ENCODE peak calls at places on chromosomes 11 and 22, in four cellular contexts. G, O, U and M are unnamed samples.

GRCh38 chr11:43943931-43944751 is 1.7 kb downstream of the C11orf96 start:
- DNase-seq in G (no peak), O (no peak), U (peak; percentile 63), M (no peak)

GRCh38 chr11:63937713-63938480 is 905 bp upstream of the NAA40 start:
- DNase-seq in G (no peak), O (peak; percentile 61), U (no peak), M (no peak)

GRCh38 chr11:62554377-62554776 is 7.8 kb upstream of the AHNAK start:
- DNase-seq in G (no peak), O (no peak), U (no peak), M (no peak)

GRCh38 chr22:19046287-19046686 is 75.9 kb downstream of the DGCR2 start:
- DNase-seq in G (no peak), O (no peak), U (no peak), M (no peak)

GRCh38 chr22:28893810-28894209 is 10.4 kb downstream of the ZNRF3 start:
- DNase-seq in G (no peak), O (no peak), U (no peak), M (no peak)

GRCh38 chr22:27602390-27602789 is 199.2 kb downstream of the MN1 start:
- DNase-seq in G (no peak), O (no peak), U (no peak), M (no peak)

GRCh38 chr11:121300313-121300971 is 7.9 kb downstream of the SC5D start:
- DNase-seq in G (no peak), O (no peak), U (no peak), M (no peak)

GRCh38 chr11:115503083-115503885 is 931 bp downstream of the CADM1 start:
- DNase-seq in G (peak; percentile 9), O (peak; percentile 50), U (peak; percentile 73), M (peak; percentile 14)

GRCh38 chr11:110184974-110185597 is 91.9 kb downstream of the ZC3H12C start:
- DNase-seq in G (no peak), O (no peak), U (peak; percentile 94), M (peak; percentile 94)

GRCh38 chr22:38826801-38827200 is 17.0 kb downstream of the NPTXR start:
- DNase-seq in G (no peak), O (no peak), U (no peak), M (no peak)

GRCh38 chr22:49536571-49537131 is 291.0 kb downstream of the BRD1 start:
- DNase-seq in G (no peak), O (no peak), U (no peak), M (no peak)
- TF ChIP-seq CTCF in G (no peak), O (no peak), U (no peak), M (no peak)

DNA sequence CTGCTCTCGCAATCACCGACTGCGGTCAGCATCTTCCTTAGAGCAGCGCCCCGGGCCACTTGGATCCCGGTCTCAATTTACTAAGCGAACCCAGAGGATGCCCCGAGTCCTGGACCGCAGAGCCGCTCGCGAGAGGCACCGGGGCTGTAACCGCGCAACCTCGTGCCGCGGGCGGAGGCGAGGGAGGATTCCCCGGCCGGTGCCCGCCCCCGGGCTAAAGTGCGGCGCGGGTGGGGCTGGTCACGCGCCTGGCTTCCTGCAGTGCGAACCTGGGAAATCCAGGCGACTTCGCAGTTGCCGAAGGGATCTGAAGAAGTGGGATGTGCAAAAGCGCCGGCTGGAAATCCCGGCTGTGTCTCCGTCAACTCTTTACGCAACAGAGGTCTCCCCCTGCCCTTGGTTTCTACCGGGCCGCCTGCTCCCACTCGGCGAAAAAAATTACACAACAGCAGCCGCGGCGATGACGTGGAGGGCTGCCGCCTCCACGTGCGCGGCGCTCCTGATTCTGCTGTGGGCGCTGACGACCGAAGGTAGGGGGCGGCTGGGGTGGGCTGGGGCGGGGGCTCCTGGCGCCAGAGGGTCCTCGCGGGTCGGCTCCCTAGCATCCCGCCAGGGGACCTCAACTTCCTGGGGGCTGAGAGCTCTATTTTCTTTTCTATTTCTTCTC is at the start of gene NCR3LG1:
- DNase-seq in G (peak; percentile 26), O (peak; percentile 23), U (peak; percentile 67), M (peak; percentile 71)
- H3K4me3 ChIP-seq in G (peak within 1 kb of the TSS; percentile 57), O (peak within 1 kb of the TSS; percentile 65), U (peak within 1 kb of the TSS; percentile 54), M (peak within 1 kb of the TSS; percentile 77)

GRCh38 chr22:41535244-41535643 is 9.0 kb downstream of the POLR3H start:
- DNase-seq in G (no peak), O (no peak), U (no peak), M (no peak)
- TF ChIP-seq CTCF in G (no peak), O (no peak), U (peak; percentile 52), M (peak; percentile 34)

DNA sequence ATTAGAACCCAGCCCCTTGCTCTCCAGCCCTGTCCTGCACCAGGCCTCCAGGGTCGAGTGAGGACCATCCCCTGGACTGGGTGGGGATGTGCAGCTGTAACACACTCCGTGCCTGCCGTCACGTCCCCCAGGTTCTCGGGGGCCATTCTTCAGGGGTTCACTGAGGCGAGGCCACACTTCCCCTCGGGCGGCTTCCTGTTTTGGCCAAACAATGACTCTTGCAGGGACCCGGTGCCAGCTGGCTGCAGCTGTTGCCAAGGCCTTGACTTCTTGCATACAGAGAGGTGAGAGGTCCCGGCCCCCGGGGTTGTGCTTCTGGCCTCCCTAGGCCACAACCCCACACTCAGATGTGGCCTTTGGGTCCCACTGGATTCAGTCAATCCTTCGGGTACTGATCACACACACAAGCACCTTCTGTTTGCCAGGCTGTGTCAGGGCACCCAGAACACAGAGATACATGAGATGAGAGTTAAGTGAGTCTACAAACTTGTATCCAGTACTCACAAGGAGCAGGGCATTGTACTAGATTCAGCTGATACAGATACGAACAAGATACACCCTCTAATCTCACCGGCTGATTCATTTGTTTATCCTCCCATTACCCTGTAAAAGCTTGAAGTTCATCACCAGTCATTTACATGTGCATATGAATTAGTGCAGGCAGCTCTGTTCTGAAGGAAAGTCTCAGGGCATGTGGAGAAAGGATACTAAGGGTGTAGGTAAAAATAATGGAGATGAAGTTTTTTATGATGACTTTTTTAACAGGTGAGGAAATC is 32.9 kb downstream of the LRRC32 start:
- DNase-seq in G (no peak), O (peak; percentile 88), U (no peak), M (no peak)
- H3K4me3 ChIP-seq in G (no peak overlapping the region), O (no peak overlapping the region), U (no peak overlapping the region), M (no peak overlapping the region)

GRCh38 chr11:46879056-46879585 is 33.0 kb upstream of the CKAP5 start:
- DNase-seq in G (no peak), O (no peak), U (no peak), M (no peak)

GRCh38 chr11:46874586-46874985 is 28.5 kb upstream of the CKAP5 start:
- DNase-seq in G (no peak), O (no peak), U (no peak), M (no peak)

GRCh38 chr11:46877580-46877979 is 31.5 kb upstream of the CKAP5 start:
- DNase-seq in G (no peak), O (no peak), U (no peak), M (no peak)

GRCh38 chr11:46876471-46876870 is 30.4 kb upstream of the CKAP5 start:
- DNase-seq in G (no peak), O (no peak), U (no peak), M (no peak)
- TF ChIP-seq CTCF in G (no peak), O (no peak), U (no peak), M (no peak)

DNA sequence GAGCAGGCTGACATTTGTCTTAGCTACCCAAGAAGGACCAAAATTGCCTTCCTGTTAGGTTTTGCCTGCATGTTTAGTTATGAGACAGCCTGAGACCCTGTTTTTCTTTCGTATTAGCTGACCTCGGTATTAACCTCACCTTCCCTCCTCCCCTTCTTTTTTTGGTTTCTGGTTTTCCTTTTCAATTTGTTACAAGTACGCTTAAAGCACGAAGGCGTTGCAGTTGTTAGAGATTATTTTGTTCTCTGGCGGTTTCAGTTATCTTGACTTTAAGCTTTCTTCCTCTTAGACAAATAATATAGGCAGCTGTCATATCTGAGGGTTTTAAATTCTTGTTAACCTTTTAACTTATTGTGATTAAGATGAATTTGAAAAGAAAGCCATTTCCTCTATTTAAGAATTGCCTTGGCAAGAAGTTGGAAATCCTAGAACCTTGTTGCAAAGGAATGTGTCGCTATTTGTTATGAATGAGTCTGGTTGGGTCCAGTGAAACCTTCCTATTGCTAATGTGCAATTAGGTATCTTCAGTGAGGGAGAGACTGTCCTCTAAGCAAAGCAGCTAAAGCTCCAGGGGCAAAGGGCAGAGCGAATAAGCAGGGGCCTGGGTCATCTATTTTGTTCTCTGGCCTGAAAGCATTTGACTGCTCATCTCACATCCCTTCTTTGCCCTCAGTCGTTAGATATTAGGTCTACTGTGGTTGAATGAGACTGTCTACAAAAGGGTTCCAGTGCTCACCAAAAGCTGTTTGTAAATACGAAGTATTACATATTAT is 45.8 kb downstream of the PACS1 start:
- DNase-seq in G (no peak), O (peak; percentile 93), U (peak; percentile 35), M (no peak)
- H3K4me3 ChIP-seq in G (peak overlapping the region; percentile 34), O (peak overlapping the region; percentile 34), U (no peak overlapping the region), M (no peak overlapping the region)

GRCh38 chr11:58784995-58785394 is 53.3 kb upstream of the GLYAT start:
- DNase-seq in G (no peak), O (peak; percentile 35), U (no peak), M (no peak)
- TF ChIP-seq CTCF in G (no peak), O (peak; percentile 23), U (no peak), M (no peak)

GRCh38 chr11:118175600-118176399 is 639 bp downstream of the SCN2B start:
- DNase-seq in G (no peak), O (no peak), U (no peak), M (no peak)
- H3K4me3 ChIP-seq in G (no peak overlapping the region), O (no peak overlapping the region), U (no peak overlapping the region), M (peak overlapping the region; percentile 12)

DNA sequence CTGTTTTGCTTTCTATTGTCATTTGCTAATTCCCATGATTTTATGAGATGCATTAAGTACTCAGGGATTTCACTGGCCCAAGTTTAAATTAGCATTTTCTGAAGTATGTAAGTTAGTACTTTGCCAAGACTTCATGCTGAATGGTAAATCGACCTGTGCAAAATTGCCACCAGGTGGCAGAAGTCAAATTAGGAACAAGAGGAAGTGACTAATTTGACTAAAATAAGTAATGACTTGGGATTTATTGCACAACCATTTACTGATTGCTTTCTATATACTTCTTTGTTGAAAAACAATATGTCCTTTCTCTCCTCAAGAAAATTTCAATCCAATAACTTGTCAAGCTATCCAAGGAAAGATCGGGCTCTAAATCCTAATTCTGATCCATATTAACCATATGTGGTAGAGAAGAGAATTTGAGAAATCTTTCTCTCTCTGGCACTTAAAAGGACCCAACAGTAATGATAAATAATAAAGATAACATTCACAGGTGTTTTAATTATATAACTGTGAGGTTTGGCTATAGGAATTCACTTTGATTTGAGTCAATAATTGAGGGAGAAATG is 253.7 kb upstream of the CHORDC1 start:
- DNase-seq in G (no peak), O (peak; percentile 74), U (peak; percentile 33), M (no peak)
- TF ChIP-seq CTCF in G (no peak), O (peak; percentile 38), U (peak; percentile 46), M (no peak)